ENCODE peak calls at places on chromosomes 2 and 18, in four cellular contexts. S, Y, G and O are unnamed samples.
A peak's percentile ranks its signal among the peaks of the same experiment; 100 is the strongest.

GRCh38 chr2:54720563-54720962 is 2.9 kb upstream of the EML6 start:
- DNase-seq in G (no peak), S (no peak), Y (no peak), O (no peak)

GRCh38 chr2:30145826-30146336 is 926 bp upstream of the YPEL5 start:
- DNase-seq in S (no peak), G (no peak), Y (no peak), O (no peak)

GRCh38 chr2:136980303-136980702 is 215.0 kb downstream of the THSD7B start:
- DNase-seq in G (no peak), S (no peak), Y (no peak), O (no peak)

GRCh38 chr2:236674238-236674637 is 104.6 kb downstream of the ACKR3 start:
- DNase-seq in Y (no peak), S (no peak), G (no peak), O (no peak)

GRCh38 chr2:112055833-112056625 is 960 bp downstream of the TMEM87B start:
- DNase-seq in S (peak; percentile 40), Y (peak; percentile 51), G (peak; percentile 60), O (peak; percentile 42)

GRCh38 chr2:120958623-120959366 is 223.1 kb downstream of the GLI2 start:
- DNase-seq in Y (peak; percentile 11), S (no peak), G (no peak), O (no peak)

GRCh38 chr2:159613515-159614336 is 2.6 kb downstream of the BAZ2B start:
- DNase-seq in Y (no peak), S (no peak), G (no peak), O (no peak)

GRCh38 chr2:186551323-186552050 is 38.4 kb upstream of the ITGAV start:
- DNase-seq in G (no peak), Y (no peak), S (no peak), O (no peak)

GRCh38 chr2:46377287-46377605 is 80.0 kb downstream of the EPAS1 start:
- DNase-seq in Y (no peak), G (no peak), S (no peak), O (no peak)

GRCh38 chr18:712401-713134 is at the start of gene ENOSF1:
- DNase-seq in S (peak; percentile 66), Y (peak; percentile 92), G (peak; percentile 90), O (peak; percentile 81)

GRCh38 chr2:65101071-65101470 is 28.8 kb downstream of the RAB1A start:
- DNase-seq in S (no peak), Y (no peak), G (no peak), O (no peak)

GRCh38 chr2:43484323-43484930 is 111.4 kb downstream of the THADA start:
- DNase-seq in G (no peak), S (no peak), Y (no peak), O (peak; percentile 48)

GRCh38 chr2:258933-259332 is 4.9 kb downstream of the SH3YL1 start:
- DNase-seq in Y (no peak), G (no peak), S (no peak), O (no peak)

GRCh38 chr18:76459687-76460350 is 35.2 kb downstream of the ZNF516 start:
- DNase-seq in Y (no peak), G (peak; percentile 61), S (no peak), O (no peak)

GRCh38 chr2:219157396-219157795 is 3.2 kb downstream of the NHEJ1 start:
- DNase-seq in G (no peak), Y (no peak), S (no peak), O (no peak)

GRCh38 chr18:8959551-8960135 is 142.9 kb upstream of the NDUFV2 start:
- DNase-seq in G (peak; percentile 43), Y (no peak), S (no peak), O (no peak)